ENCODE peak calls at places on chromosomes 4 and X, in nine cellular contexts. R, M, E, T, S, C, W, I and O are unnamed samples.

GRCh38 chr4:173506780-173507211 is 23.2 kb downstream of the HAND2 start:
- DNase-seq in R (no peak), M (peak), E (no peak), T (no peak), S (peak), C (no peak), W (no peak), I (peak), O (no peak)

GRCh38 chr4:140138428-140138827 is 15.6 kb downstream of the MAML3 start:
- DNase-seq in R (no peak), M (no peak), E (no peak), T (no peak), S (no peak), C (peak), W (no peak), I (no peak), O (no peak)

GRCh38 chr4:184355111-184355604 is 119.2 kb downstream of the IRF2 start:
- DNase-seq in R (peak), M (no peak), E (peak), T (peak), S (no peak), C (peak), W (peak), I (peak), O (peak)

GRCh38 chr4:78951862-78952472 is 12.7 kb upstream of the PAQR3 start:
- DNase-seq in R (peak), M (no peak), E (peak), T (no peak), S (no peak), C (peak), W (peak), I (peak), O (peak)

GRCh38 chr4:30720656-30721352 is 635 bp downstream of the PCDH7 start:
- DNase-seq in R (no peak), M (peak), E (peak), T (no peak), S (peak), C (no peak), W (peak), I (peak), O (peak)

GRCh38 chr4:6270691-6271121 is 1.1 kb downstream of the WFS1 start:
- DNase-seq in R (no peak), M (no peak), E (peak), T (no peak), S (no peak), C (no peak), W (peak), I (no peak), O (peak)

GRCh38 chrX:46571423-46572294 is 1.9 kb upstream of the CHST7 start:
- DNase-seq in R (no peak), M (no peak), E (no peak), T (no peak), S (no peak), C (no peak), W (no peak), I (no peak), O (no peak)

GRCh38 chr4:53671757-53672156 is 80.5 kb upstream of the LNX1 start:
- DNase-seq in R (no peak), M (no peak), E (no peak), T (no peak), S (no peak), C (peak), W (no peak), I (no peak), O (no peak)

GRCh38 chr4:183588169-183588675 is 70.8 kb downstream of the RWDD4 start:
- DNase-seq in R (peak), M (no peak), E (peak), T (peak), S (no peak), C (peak), W (peak), I (no peak), O (no peak)

GRCh38 chrX:111728096-111728495 is 47.1 kb downstream of the ALG13 start:
- DNase-seq in R (no peak), M (no peak), E (no peak), T (no peak), S (no peak), C (no peak), W (peak), I (no peak), O (no peak)

GRCh38 chr4:101218346-101218745 is 129.0 kb downstream of the PPP3CA start:
- DNase-seq in R (no peak), M (no peak), E (no peak), T (no peak), S (no peak), C (no peak), W (no peak), I (no peak), O (no peak)

GRCh38 chr4:15100380-15100779 is 98.1 kb downstream of the CPEB2 start:
- DNase-seq in R (no peak), M (no peak), E (no peak), T (no peak), S (no peak), C (no peak), W (no peak), I (no peak), O (no peak)

DNA sequence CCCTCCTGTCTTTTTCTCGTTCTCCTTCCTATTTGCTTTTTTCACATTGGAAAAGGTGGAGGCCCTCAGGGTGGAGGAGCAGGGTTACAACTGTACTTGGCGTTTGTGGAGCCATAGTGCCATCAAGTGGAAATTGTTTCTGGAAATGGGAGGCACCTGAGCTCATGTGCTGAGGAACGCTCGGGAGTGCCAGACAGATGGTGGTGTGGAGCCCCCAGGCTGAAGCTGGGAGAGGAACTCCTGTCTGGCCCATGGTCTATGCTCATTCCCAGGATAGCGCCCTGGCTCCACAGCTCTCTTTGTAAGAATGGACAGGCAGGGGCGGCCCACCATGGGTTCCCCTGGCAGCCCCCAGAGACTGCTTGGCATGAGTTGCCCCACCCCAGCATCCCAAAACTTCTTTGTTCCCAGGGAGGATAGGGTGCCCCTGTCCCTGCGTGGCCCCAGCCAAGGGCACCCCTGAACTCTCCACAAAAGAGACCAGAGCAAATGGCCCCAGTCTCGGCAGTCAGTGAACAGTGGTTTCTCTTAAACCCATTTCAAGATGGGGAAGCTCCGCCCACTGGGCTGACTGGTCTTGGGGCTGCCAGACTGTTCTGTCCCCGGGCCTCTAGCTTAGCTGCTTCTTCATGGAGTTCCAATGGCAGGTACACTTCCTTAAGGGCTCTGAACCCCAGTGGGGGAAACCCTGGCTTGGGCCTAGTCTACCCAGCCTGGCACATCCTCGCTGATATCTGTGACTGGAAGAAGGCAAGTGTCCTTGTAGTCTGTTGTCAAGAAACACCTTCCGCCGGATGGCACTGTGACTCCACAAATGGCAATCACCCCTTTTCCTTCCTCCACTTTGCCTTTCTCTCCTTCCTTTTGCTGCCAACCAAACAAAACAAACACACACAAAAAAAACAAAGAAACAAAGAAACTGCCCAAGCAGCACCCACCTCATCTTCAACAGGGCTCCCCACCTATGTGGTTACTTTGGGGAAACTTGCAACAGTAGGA is 70.1 kb downstream of the NBDY start:
- DNase-seq in R (peak), M (no peak), E (no peak), T (no peak), S (no peak), C (no peak), W (no peak), I (no peak), O (no peak)
- TF ChIP-seq CTCF in R (peak), M (no peak), E (no peak), T (no peak), S (no peak), C (no peak), W (no peak), I (no peak), O (no peak)

DNA sequence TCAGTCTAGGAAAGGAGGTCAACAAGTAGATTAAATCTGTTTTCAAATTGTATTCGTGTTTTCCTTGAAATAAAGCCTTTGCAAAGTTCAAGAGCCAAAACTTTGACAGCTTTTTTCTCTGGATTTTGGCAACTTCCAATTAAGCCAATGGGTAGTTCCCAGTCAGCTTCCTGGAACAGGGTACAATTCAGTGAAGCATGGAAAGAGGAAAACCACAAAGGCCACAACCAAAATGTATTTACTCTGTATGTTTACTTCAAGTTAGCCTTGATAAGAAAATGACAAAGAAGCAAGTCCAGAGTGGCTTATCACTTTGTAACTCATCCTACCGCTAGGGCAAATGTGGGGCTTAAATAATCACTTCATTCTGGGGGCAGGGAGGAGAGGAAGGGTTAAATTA is 188.6 kb downstream of the COMMD8 start:
- DNase-seq in R (no peak), M (no peak), E (peak), T (no peak), S (no peak), C (no peak), W (no peak), I (no peak), O (no peak)
- TF ChIP-seq CTCF in R (no peak), M (no peak), E (no peak), T (no peak), S (no peak), C (no peak), W (no peak), I (no peak), O (no peak)

DNA sequence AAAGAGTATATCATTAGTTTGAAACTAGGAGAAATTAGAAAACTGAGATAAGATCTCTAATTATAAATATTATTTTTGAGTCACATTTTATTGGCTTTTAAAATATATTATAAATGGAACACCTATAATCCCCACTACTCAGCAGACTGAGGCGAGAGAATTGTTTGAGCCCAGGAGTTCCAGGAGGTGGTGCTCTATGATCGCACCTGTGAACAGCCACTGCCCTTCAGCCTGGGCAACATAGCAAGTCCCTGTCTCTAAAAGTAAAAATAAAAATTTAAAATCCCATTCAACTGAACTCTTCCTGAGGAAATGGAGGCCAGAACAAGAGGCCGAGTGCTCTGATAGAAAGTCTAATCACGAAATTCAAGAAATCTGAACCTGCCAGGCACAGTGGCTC is 6.3 kb upstream of the C4orf36 start:
- DNase-seq in R (no peak), M (no peak), E (no peak), T (no peak), S (no peak), C (no peak), W (no peak), I (no peak), O (no peak)
- TF ChIP-seq CTCF in R (peak), M (peak), E (peak), T (peak), S (no peak), C (no peak), W (no peak), I (no peak), O (no peak)

DNA sequence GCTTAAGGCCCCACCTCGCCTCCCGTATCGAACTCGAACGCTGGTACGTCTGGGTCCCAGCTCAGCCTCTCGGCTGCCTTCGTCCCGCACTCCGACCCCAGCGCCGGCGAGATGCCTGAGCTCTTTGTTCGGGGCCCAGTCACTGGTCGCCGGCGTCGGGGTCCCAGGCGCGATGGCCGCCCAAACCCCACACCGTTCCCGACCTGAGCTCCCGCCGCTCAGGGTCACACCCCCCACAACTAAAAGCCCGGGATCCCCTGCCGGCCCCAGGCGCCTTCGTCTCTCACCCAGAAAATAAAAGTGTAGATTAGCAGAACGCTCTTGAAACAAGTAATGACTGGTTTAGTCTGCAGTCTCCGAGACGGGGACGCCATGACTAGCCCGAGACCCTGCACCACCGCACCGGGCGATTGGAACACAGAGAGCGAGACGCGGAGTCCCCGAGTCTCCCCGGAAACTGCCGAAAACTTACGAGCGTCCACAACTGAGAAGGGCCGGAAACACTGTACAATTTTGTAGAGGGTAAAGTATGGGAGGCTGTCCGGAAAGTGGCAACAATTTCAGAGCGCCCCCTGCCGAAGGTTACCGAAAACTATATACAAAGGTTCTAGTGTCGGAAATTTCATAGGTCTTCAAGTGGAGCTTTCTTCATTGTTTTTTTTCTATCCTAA is at the start of gene TSPAN6:
- DNase-seq in R (peak), M (peak), E (peak), T (peak), S (peak), C (peak), W (peak), I (peak), O (peak)
- TF ChIP-seq CTCF in R (peak), M (peak), E (peak), T (peak), S (no peak), C (peak), W (peak), I (peak), O (peak)

GRCh38 chrX:83934220-83934619 is 73.3 kb downstream of the CYLC1 start:
- DNase-seq in R (no peak), M (no peak), E (no peak), T (no peak), S (no peak), C (no peak), W (no peak), I (no peak), O (no peak)
- TF ChIP-seq CTCF in R (no peak), M (no peak), E (no peak), T (no peak), S (no peak), C (no peak), W (no peak), I (no peak), O (no peak)

DNA sequence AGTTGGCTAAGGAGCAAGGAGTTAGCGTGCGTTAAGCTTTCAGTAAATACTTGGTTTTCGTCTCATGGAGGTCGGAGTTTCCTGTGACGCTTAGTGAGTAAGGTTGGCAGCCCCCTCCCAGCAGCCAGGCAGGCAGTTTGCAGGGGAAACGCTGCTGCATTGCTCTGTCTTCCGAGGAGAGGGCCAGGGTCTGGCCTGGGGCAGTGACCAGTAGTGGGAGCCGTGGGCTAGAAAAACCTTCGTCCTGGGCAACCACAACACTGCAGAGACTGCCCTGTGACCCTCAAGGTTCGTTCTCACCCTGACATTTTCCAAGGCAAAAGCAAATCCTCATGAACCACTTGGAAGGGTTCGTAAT is 432 bp downstream of the TMEM175 start:
- DNase-seq in R (no peak), M (no peak), E (no peak), T (no peak), S (no peak), C (no peak), W (no peak), I (peak), O (peak)
- TF ChIP-seq CTCF in R (no peak), M (no peak), E (peak), T (peak), S (no peak), C (no peak), W (no peak), I (no peak), O (no peak)

DNA sequence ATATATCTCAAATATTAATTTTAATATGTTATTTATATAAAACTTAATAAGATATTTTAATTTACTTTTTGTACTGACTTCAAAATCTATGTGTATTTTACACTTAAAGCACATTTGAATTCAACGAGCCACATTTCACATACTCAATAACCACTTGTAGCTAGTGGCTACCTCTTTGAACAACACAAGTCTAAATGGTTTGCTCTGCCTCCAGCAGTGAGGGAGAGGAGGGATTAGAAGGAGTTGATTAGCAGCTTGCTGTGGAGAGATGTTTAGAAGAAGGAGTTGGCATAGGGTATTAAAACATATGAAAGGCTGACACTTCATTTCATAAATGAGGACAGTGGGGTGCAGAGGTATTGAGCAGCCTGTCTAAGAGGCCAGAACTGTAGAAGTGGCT is 124.0 kb downstream of the ARHGAP24 start:
- DNase-seq in R (no peak), M (no peak), E (no peak), T (no peak), S (no peak), C (no peak), W (no peak), I (no peak), O (no peak)
- TF ChIP-seq CTCF in R (no peak), M (no peak), E (no peak), T (no peak), S (no peak), C (no peak), W (no peak), I (no peak), O (no peak)

DNA sequence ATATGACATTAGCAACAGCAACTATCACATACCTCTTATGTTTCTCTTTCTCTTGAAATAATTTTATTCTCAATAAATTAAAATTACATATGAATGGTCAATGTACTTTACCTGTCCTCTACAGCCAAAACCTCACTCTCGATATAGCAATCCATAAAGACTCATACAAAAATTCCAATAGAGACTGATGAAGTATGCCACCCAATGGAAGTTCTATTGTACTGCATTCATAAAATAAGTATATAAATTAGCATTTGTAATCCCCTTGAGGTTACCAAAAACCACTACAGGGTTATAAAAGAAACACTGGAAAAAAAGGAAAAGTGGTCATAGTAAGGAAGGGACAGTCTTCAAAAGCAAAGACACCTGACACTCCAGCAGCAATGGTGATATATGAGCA is 32.8 kb downstream of the CLDN2 start:
- DNase-seq in R (no peak), M (no peak), E (peak), T (no peak), S (no peak), C (no peak), W (no peak), I (no peak), O (no peak)
- TF ChIP-seq CTCF in R (peak), M (peak), E (peak), T (peak), S (no peak), C (peak), W (peak), I (peak), O (peak)

GRCh38 chrX:34300871-34301270 is 168.8 kb upstream of the FAM47A start:
- DNase-seq in R (peak), M (no peak), E (peak), T (peak), S (no peak), C (peak), W (peak), I (peak), O (peak)
- TF ChIP-seq CTCF in R (peak), M (peak), E (peak), T (peak), S (no peak), C (peak), W (peak), I (peak), O (peak)